ENCODE peak calls at places on chromosomes 16 and 17, in six cellular contexts. W, X, L, A, N and S are unnamed samples.

GRCh38 chr16:88064011-88064888 is 113.0 kb downstream of the BANP start:
- DNase-seq in A (no peak), L (no peak), W (no peak), X (no peak), N (no peak), S (no peak)

GRCh38 chr16:8931864-8932263 is 31.8 kb downstream of the USP7 start:
- DNase-seq in W (no peak), N (no peak), L (peak), A (no peak), X (peak), S (no peak)

GRCh38 chr17:73710095-73710592 is 65.9 kb upstream of the SDK2 start:
- DNase-seq in X (peak), L (peak), N (peak), W (peak), A (no peak), S (no peak)

GRCh38 chr17:50348522-50349240 is 2.8 kb downstream of the XYLT2 start:
- DNase-seq in X (no peak), W (no peak), L (no peak), N (no peak), A (no peak), S (no peak)

GRCh38 chr16:27471661-27472060 is 69.7 kb downstream of the IL21R start:
- DNase-seq in A (no peak), W (no peak), X (no peak), N (no peak), L (no peak), S (no peak)

GRCh38 chr17:43648916-43649315 is 12.8 kb downstream of the MEOX1 start:
- DNase-seq in W (no peak), N (no peak), L (no peak), X (no peak), A (no peak), S (no peak)

GRCh38 chr17:45703806-45704205 is 80.3 kb upstream of the CRHR1 start:
- DNase-seq in N (no peak), W (no peak), X (no peak), L (no peak), A (no peak), S (no peak)

GRCh38 chr16:568401-569258 is 1.1 kb upstream of the PIGQ start:
- DNase-seq in W (no peak), X (no peak), L (no peak), A (no peak), N (no peak), S (no peak)

GRCh38 chr16:28935924-28936783 is 4.4 kb downstream of the CD19 start:
- DNase-seq in W (peak), A (peak), L (peak), N (no peak), X (peak), S (no peak)

GRCh38 chr16:65842067-65842466 is 524.4 kb upstream of the CDH5 start:
- DNase-seq in W (no peak), X (no peak), N (no peak), A (no peak), L (no peak), S (no peak)

GRCh38 chr16:65481956-65482355 is 360.1 kb upstream of the CDH11 start:
- DNase-seq in X (no peak), W (no peak), N (no peak), A (no peak), L (no peak), S (no peak)

GRCh38 chr17:37848690-37849616 is 75.3 kb upstream of the TBC1D3K start:
- DNase-seq in A (no peak), L (no peak), W (no peak), X (peak), N (peak), S (no peak)